ENCODE peak calls at places on chromosomes 13 and 19, in ten cellular contexts. One of them, this sample, is unnamed. For H3K79me2, the result is how much of the 10 kb centered on the place peaks cover.

GRCh38 chr19:925912-926594 is at the start of gene ARID3A:
- DNase-seq in PC-9: no peak
- DNase-seq in fibroblast of lung: peak
- DNase-seq in astrocyte: peak
- DNase-seq in HCT116: no peak
- DNase-seq in neural progenitor cell: peak
- DNase-seq in mammary epithelial cell: peak
- DNase-seq in PC-3: no peak
- DNase-seq in OCI-LY7: peak
- DNase-seq in MM.1S: no peak
- DNase-seq in this sample: peak

GRCh38 chr19:50854636-50855410 is at the start of gene KLK3:
- DNase-seq in PC-9: no peak
- DNase-seq in fibroblast of lung: no peak
- DNase-seq in astrocyte: no peak
- DNase-seq in HCT116: no peak
- DNase-seq in neural progenitor cell: no peak
- DNase-seq in mammary epithelial cell: no peak
- DNase-seq in PC-3: no peak
- DNase-seq in OCI-LY7: no peak
- DNase-seq in MM.1S: no peak
- DNase-seq in this sample: peak

GRCh38 chr13:99577934-99578917 is 77.0 kb downstream of the TM9SF2 start:
- DNase-seq in PC-9: no peak
- DNase-seq in fibroblast of lung: peak
- DNase-seq in astrocyte: no peak
- DNase-seq in HCT116: no peak
- DNase-seq in neural progenitor cell: no peak
- DNase-seq in mammary epithelial cell: no peak
- DNase-seq in PC-3: peak
- DNase-seq in OCI-LY7: no peak
- DNase-seq in MM.1S: peak
- DNase-seq in this sample: no peak

GRCh38 chr19:18672606-18673337 is 10.7 kb upstream of the CRTC1 start:
- DNase-seq in PC-9: peak
- DNase-seq in fibroblast of lung: peak
- DNase-seq in astrocyte: peak
- DNase-seq in HCT116: no peak
- DNase-seq in neural progenitor cell: peak
- DNase-seq in mammary epithelial cell: no peak
- DNase-seq in PC-3: no peak
- DNase-seq in OCI-LY7: peak
- DNase-seq in MM.1S: no peak
- DNase-seq in this sample: peak

GRCh38 chr19:33193864-33194362 is at the start of gene LRP3:
- DNase-seq in PC-9: no peak
- DNase-seq in fibroblast of lung: peak
- DNase-seq in astrocyte: no peak
- DNase-seq in HCT116: no peak
- DNase-seq in neural progenitor cell: peak
- DNase-seq in mammary epithelial cell: no peak
- DNase-seq in PC-3: peak
- DNase-seq in OCI-LY7: no peak
- DNase-seq in MM.1S: no peak
- DNase-seq in this sample: peak

GRCh38 chr19:10043286-10043927 is 30.1 kb downstream of the RDH8 start:
- DNase-seq in PC-9: peak
- DNase-seq in fibroblast of lung: peak
- DNase-seq in astrocyte: peak
- DNase-seq in HCT116: no peak
- DNase-seq in neural progenitor cell: peak
- DNase-seq in mammary epithelial cell: peak
- DNase-seq in PC-3: peak
- DNase-seq in OCI-LY7: no peak
- DNase-seq in MM.1S: no peak
- DNase-seq in this sample: no peak

GRCh38 chr13:27962128-27962841 is 6.8 kb downstream of the CDX2 start:
- DNase-seq in PC-9: no peak
- DNase-seq in fibroblast of lung: no peak
- DNase-seq in astrocyte: no peak
- DNase-seq in HCT116: no peak
- DNase-seq in neural progenitor cell: peak
- DNase-seq in mammary epithelial cell: no peak
- DNase-seq in PC-3: no peak
- DNase-seq in OCI-LY7: no peak
- DNase-seq in MM.1S: no peak
- DNase-seq in this sample: no peak

GRCh38 chr19:29680447-29680846 is 15.2 kb downstream of the PLEKHF1 start:
- DNase-seq in PC-9: no peak
- DNase-seq in fibroblast of lung: no peak
- DNase-seq in astrocyte: no peak
- DNase-seq in HCT116: no peak
- DNase-seq in neural progenitor cell: no peak
- DNase-seq in mammary epithelial cell: no peak
- DNase-seq in PC-3: no peak
- DNase-seq in OCI-LY7: peak
- DNase-seq in MM.1S: no peak
- DNase-seq in this sample: peak

GRCh38 chr13:110308377-110309158 is 1.5 kb downstream of the COL4A2 start:
- DNase-seq in PC-9: no peak
- DNase-seq in fibroblast of lung: peak
- DNase-seq in astrocyte: peak
- DNase-seq in HCT116: no peak
- DNase-seq in neural progenitor cell: peak
- DNase-seq in mammary epithelial cell: peak
- DNase-seq in PC-3: peak
- DNase-seq in OCI-LY7: no peak
- DNase-seq in MM.1S: no peak
- DNase-seq in this sample: peak

GRCh38 chr13:69676286-69676685 is 431.3 kb upstream of the ATXN8OS start:
- DNase-seq in PC-9: no peak
- DNase-seq in fibroblast of lung: no peak
- DNase-seq in astrocyte: no peak
- DNase-seq in HCT116: no peak
- DNase-seq in neural progenitor cell: peak
- DNase-seq in mammary epithelial cell: no peak
- DNase-seq in PC-3: no peak
- DNase-seq in OCI-LY7: no peak
- DNase-seq in MM.1S: no peak
- DNase-seq in this sample: no peak

GRCh38 chr19:49987159-49987698 is 26.3 kb upstream of the SIGLEC11 start:
- DNase-seq in PC-9: peak
- DNase-seq in fibroblast of lung: peak
- DNase-seq in astrocyte: peak
- DNase-seq in HCT116: peak
- DNase-seq in neural progenitor cell: peak
- DNase-seq in mammary epithelial cell: peak
- DNase-seq in PC-3: peak
- DNase-seq in OCI-LY7: peak
- DNase-seq in MM.1S: peak
- DNase-seq in this sample: peak

GRCh38 chr13:114077938-114078335 is 54.5 kb downstream of the RASA3 start:
- DNase-seq in PC-9: no peak
- DNase-seq in fibroblast of lung: peak
- DNase-seq in astrocyte: peak
- DNase-seq in HCT116: no peak
- DNase-seq in neural progenitor cell: peak
- DNase-seq in mammary epithelial cell: no peak
- DNase-seq in PC-3: no peak
- DNase-seq in OCI-LY7: no peak
- DNase-seq in MM.1S: no peak
- DNase-seq in this sample: peak

DNA sequence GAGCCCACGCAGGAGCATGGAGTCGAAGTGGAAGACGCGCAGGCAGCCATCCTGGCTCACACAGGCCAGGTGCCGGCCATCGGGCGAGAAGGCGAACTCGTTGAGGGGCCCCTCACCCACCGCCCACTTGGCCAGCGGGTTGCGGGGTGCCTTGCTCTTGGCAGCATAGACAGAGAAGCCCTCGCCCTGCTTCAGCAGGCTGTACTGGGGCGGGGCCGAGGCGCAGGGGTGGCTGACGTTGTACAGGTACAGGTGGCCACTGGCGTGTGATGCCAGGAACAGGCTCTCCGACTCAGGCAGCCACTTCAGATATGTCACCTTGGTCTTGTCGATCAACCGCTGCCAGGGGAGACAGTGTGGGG is 4.2 kb upstream of the DMPK start:
- DNase-seq in PC-9: no peak
- DNase-seq in fibroblast of lung: no peak
- DNase-seq in astrocyte: no peak
- DNase-seq in HCT116: no peak
- DNase-seq in neural progenitor cell: peak
- DNase-seq in mammary epithelial cell: no peak
- DNase-seq in PC-3: no peak
- DNase-seq in OCI-LY7: no peak
- DNase-seq in MM.1S: no peak
- DNase-seq in this sample: no peak
- H3K79me2 ChIP-seq in PC-9: under half
- H3K79me2 ChIP-seq in fibroblast of lung: under half
- H3K79me2 ChIP-seq in astrocyte: half or more
- H3K79me2 ChIP-seq in HCT116: under half
- H3K79me2 ChIP-seq in neural progenitor cell: under half
- H3K79me2 ChIP-seq in mammary epithelial cell: under half
- H3K79me2 ChIP-seq in PC-3: under half
- H3K79me2 ChIP-seq in OCI-LY7: under half
- H3K79me2 ChIP-seq in MM.1S: under half
- H3K79me2 ChIP-seq in this sample: half or more

DNA sequence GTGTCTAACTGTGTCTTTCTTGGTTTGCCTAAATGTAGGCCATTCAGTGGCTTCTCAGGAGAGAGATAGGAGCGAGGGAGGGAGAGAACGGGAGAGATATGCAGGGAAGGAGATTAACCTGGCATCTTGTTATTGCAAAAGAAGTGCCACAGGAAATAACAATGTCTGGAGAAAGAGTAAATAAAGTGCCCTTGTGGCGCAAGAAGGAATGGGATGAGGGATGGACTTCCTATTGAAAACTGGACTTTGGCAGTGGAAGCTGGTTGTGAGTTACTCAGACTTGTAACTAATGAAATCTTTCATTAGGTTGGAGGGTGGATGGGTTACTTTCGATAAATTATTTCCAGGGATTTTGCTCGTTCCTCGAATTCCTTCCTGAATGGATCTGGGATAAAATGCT is 136.1 kb downstream of the LACC1 start:
- DNase-seq in PC-9: no peak
- DNase-seq in fibroblast of lung: no peak
- DNase-seq in astrocyte: no peak
- DNase-seq in HCT116: no peak
- DNase-seq in neural progenitor cell: no peak
- DNase-seq in mammary epithelial cell: no peak
- DNase-seq in PC-3: no peak
- DNase-seq in OCI-LY7: no peak
- DNase-seq in MM.1S: no peak
- DNase-seq in this sample: no peak
- TF ChIP-seq CTCF in PC-9: no peak
- TF ChIP-seq CTCF in fibroblast of lung: no peak
- TF ChIP-seq CTCF in astrocyte: no peak
- TF ChIP-seq CTCF in HCT116: no peak
- TF ChIP-seq CTCF in neural progenitor cell: no peak
- TF ChIP-seq CTCF in mammary epithelial cell: no peak
- TF ChIP-seq CTCF in PC-3: no peak
- TF ChIP-seq CTCF in OCI-LY7: no peak
- TF ChIP-seq CTCF in MM.1S: no peak
- TF ChIP-seq CTCF in this sample: no peak

GRCh38 chr13:52665325-52665724 is 12.7 kb downstream of the SUGT1 start:
- DNase-seq in PC-9: peak
- DNase-seq in fibroblast of lung: peak
- DNase-seq in astrocyte: no peak
- DNase-seq in HCT116: peak
- DNase-seq in neural progenitor cell: peak
- DNase-seq in mammary epithelial cell: peak
- DNase-seq in PC-3: peak
- DNase-seq in OCI-LY7: peak
- DNase-seq in MM.1S: peak
- DNase-seq in this sample: peak
- H3K79me2 ChIP-seq in PC-9: under half
- H3K79me2 ChIP-seq in fibroblast of lung: under half
- H3K79me2 ChIP-seq in astrocyte: under half
- H3K79me2 ChIP-seq in HCT116: half or more
- H3K79me2 ChIP-seq in neural progenitor cell: under half
- H3K79me2 ChIP-seq in mammary epithelial cell: under half
- H3K79me2 ChIP-seq in PC-3: under half
- H3K79me2 ChIP-seq in OCI-LY7: under half
- H3K79me2 ChIP-seq in MM.1S: under half
- H3K79me2 ChIP-seq in this sample: under half

GRCh38 chr19:34666200-34666957 is 10.6 kb downstream of the SCGB2B2 start:
- DNase-seq in PC-9: no peak
- DNase-seq in fibroblast of lung: no peak
- DNase-seq in astrocyte: no peak
- DNase-seq in HCT116: no peak
- DNase-seq in neural progenitor cell: no peak
- DNase-seq in mammary epithelial cell: no peak
- DNase-seq in PC-3: no peak
- DNase-seq in OCI-LY7: no peak
- DNase-seq in MM.1S: no peak
- DNase-seq in this sample: peak

GRCh38 chr19:34664870-34665269 is 12.1 kb downstream of the SCGB2B2 start:
- DNase-seq in PC-9: no peak
- DNase-seq in fibroblast of lung: no peak
- DNase-seq in astrocyte: no peak
- DNase-seq in HCT116: no peak
- DNase-seq in neural progenitor cell: no peak
- DNase-seq in mammary epithelial cell: no peak
- DNase-seq in PC-3: no peak
- DNase-seq in OCI-LY7: no peak
- DNase-seq in MM.1S: no peak
- DNase-seq in this sample: no peak

GRCh38 chr19:34661357-34661756 is 15.6 kb downstream of the SCGB2B2 start:
- DNase-seq in PC-9: no peak
- DNase-seq in fibroblast of lung: no peak
- DNase-seq in astrocyte: no peak
- DNase-seq in HCT116: no peak
- DNase-seq in neural progenitor cell: no peak
- DNase-seq in mammary epithelial cell: no peak
- DNase-seq in PC-3: no peak
- DNase-seq in OCI-LY7: no peak
- DNase-seq in MM.1S: no peak
- DNase-seq in this sample: peak

GRCh38 chr19:34664168-34664567 is 12.8 kb downstream of the SCGB2B2 start:
- DNase-seq in PC-9: no peak
- DNase-seq in fibroblast of lung: no peak
- DNase-seq in astrocyte: no peak
- DNase-seq in HCT116: no peak
- DNase-seq in neural progenitor cell: no peak
- DNase-seq in mammary epithelial cell: no peak
- DNase-seq in PC-3: no peak
- DNase-seq in OCI-LY7: no peak
- DNase-seq in MM.1S: no peak
- DNase-seq in this sample: no peak

DNA sequence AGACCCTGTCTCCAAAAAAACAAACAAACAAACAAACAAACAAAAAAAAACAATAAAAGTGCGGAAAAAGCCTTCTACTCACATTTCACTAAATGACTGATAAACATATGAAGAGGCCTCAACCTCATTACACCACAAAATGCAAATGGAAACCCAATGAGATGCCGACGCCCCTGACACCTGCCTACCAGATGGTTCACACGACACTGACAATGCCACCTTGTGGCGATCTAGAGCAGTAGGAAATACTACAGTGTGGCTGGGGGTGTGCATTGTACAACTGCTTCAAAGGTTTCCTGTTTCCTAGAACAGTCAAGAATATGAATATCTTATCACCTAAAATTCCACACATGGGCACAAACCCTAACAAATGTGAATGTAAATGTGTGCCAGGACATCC is 14.0 kb downstream of the SCGB2B2 start:
- DNase-seq in PC-9: no peak
- DNase-seq in fibroblast of lung: no peak
- DNase-seq in astrocyte: no peak
- DNase-seq in HCT116: peak
- DNase-seq in neural progenitor cell: peak
- DNase-seq in mammary epithelial cell: peak
- DNase-seq in PC-3: peak
- DNase-seq in OCI-LY7: peak
- DNase-seq in MM.1S: peak
- DNase-seq in this sample: no peak
- TF ChIP-seq CTCF in PC-9: peak
- TF ChIP-seq CTCF in fibroblast of lung: peak
- TF ChIP-seq CTCF in astrocyte: no peak
- TF ChIP-seq CTCF in HCT116: peak
- TF ChIP-seq CTCF in neural progenitor cell: peak
- TF ChIP-seq CTCF in mammary epithelial cell: peak
- TF ChIP-seq CTCF in PC-3: peak
- TF ChIP-seq CTCF in OCI-LY7: peak
- TF ChIP-seq CTCF in MM.1S: peak
- TF ChIP-seq CTCF in this sample: no peak